ENCODE peak calls at places on chromosomes 1 and 21, in nine cellular contexts. M is cerebellum, K is sigmoid colon, G is mesenteric fat pad, V is H9, X is endothelial cell, B is Calu3, H is left ventricle myocardium superior, T is HS-5. L is an unnamed sample.

GRCh38 chr1:171424494-171424893 is 60.8 kb upstream of the PRRC2C start:
- DNase-seq in H (no peak), G (no peak), X (no peak), M (no peak), K (no peak), V (no peak), B (no peak), T (no peak), L (no peak)

GRCh38 chr1:165467706-165468105 is 22.8 kb upstream of the RXRG start:
- DNase-seq in H (no peak), M (no peak), B (no peak), G (no peak), V (no peak), X (no peak), T (no peak), K (no peak), L (no peak)

GRCh38 chr1:193256019-193256418 is 69.6 kb upstream of the B3GALT2 start:
- DNase-seq in G (no peak), B (no peak), T (no peak), K (no peak), H (no peak), M (no peak), X (no peak), V (no peak), L (no peak)

GRCh38 chr21:39125752-39126485 is 57.3 kb downstream of the PSMG1 start:
- DNase-seq in G (no peak), H (no peak), K (peak; percentile 78), B (peak; percentile 44), V (peak; percentile 87), T (peak; percentile 26), X (peak; percentile 54), M (no peak), L (no peak)

GRCh38 chr1:201546093-201546492 is 7.2 kb downstream of the NAV1 start:
- DNase-seq in M (no peak), T (no peak), V (peak; percentile 58), X (no peak), K (no peak), G (no peak), H (no peak), B (peak; percentile 52), L (no peak)

GRCh38 chr1:109740615-109741373 is at the start of gene GSTM3:
- DNase-seq in X (no peak), M (peak; percentile 25), K (no peak), H (no peak), V (peak; percentile 52), B (no peak), G (no peak), T (no peak), L (no peak)

GRCh38 chr1:109089242-109090015 is 1.1 kb upstream of the TMEM167B start:
- DNase-seq in K (peak; percentile 78), M (peak; percentile 66), H (peak; percentile 71), X (peak; percentile 72), B (peak; percentile 51), V (peak; percentile 89), T (no peak), G (no peak), L (peak; percentile 68)

GRCh38 chr1:27621067-27621920 is 13.7 kb downstream of the FGR start:
- DNase-seq in X (no peak), M (no peak), B (no peak), G (no peak), T (no peak), V (no peak), K (no peak), H (no peak), L (peak; percentile 46)

GRCh38 chr1:39102537-39103320 is 76.6 kb downstream of the NDUFS5 start:
- DNase-seq in T (no peak), B (peak; percentile 41), M (peak; percentile 79), G (no peak), X (no peak), V (peak; percentile 63), K (no peak), H (no peak), L (no peak)

GRCh38 chr1:950268-950667 is 8.8 kb downstream of the NOC2L start:
- DNase-seq in M (no peak), B (no peak), H (no peak), T (no peak), G (no peak), V (no peak), K (no peak), X (no peak), L (no peak)

GRCh38 chr1:55781944-55782482 is 566.8 kb upstream of the USP24 start:
- DNase-seq in X (no peak), M (no peak), B (no peak), H (peak; percentile 28), V (no peak), K (peak; percentile 88), G (no peak), T (peak; percentile 47), L (no peak)

GRCh38 chr1:179313004-179313403 is 19.4 kb downstream of the SOAT1 start:
- DNase-seq in X (no peak), H (no peak), V (no peak), K (no peak), M (no peak), T (no peak), B (no peak), G (no peak), L (no peak)

GRCh38 chr1:166972827-166973226 is 2.5 kb downstream of the ILDR2 start:
- DNase-seq in K (no peak), M (no peak), H (no peak), G (no peak), V (no peak), X (no peak), T (no peak), B (no peak), L (no peak)

L was measured in Right ventricle myocardium superior.